ENCODE peak calls at places on chromosomes 5 and 9, in eight cellular contexts. S, H, B, M, L, J, V and G are unnamed samples.

GRCh38 chr9:133221177-133221809 is 12.2 kb upstream of the OBP2B start:
- DNase-seq in S (no peak), H (no peak), B (no peak), M (no peak), L (no peak), J (no peak), V (no peak), G (no peak)

GRCh38 chr5:121962347-121962670 is 534 bp downstream of the SRFBP1 start:
- DNase-seq in S (no peak), H (no peak), B (no peak), M (no peak), L (no peak), J (no peak), V (no peak), G (no peak)

GRCh38 chr9:96299823-96300222 is 2.2 kb downstream of the HSD17B3 start:
- DNase-seq in S (no peak), H (no peak), B (no peak), M (no peak), L (no peak), J (peak; percentile 75), V (no peak), G (no peak)

GRCh38 chr9:104177003-104177611 is 83.0 kb downstream of the SMC2 start:
- DNase-seq in S (no peak), H (no peak), B (no peak), M (no peak), L (peak; percentile 21), J (no peak), V (no peak), G (no peak)

GRCh38 chr5:56175465-56175864 is 57.7 kb downstream of the ANKRD55 start:
- DNase-seq in S (no peak), H (no peak), B (peak; percentile 21), M (no peak), L (peak; percentile 22), J (peak; percentile 84), V (no peak), G (peak; percentile 64)

GRCh38 chr5:116575635-116576042 is 1.0 kb upstream of the SEMA6A start:
- DNase-seq in S (peak; percentile 65), H (peak; percentile 69), B (peak; percentile 41), M (peak; percentile 48), L (no peak), J (no peak), V (no peak), G (no peak)

GRCh38 chr9:10806873-10807272 is 194.1 kb upstream of the PTPRD start:
- DNase-seq in S (no peak), H (no peak), B (no peak), M (no peak), L (no peak), J (no peak), V (no peak), G (no peak)

GRCh38 chr5:122083535-122083934 is 5.5 kb upstream of the LOX start:
- DNase-seq in S (no peak), H (no peak), B (no peak), M (no peak), L (no peak), J (no peak), V (no peak), G (no peak)

GRCh38 chr9:37602817-37603216 is 10.4 kb upstream of the TOMM5 start:
- DNase-seq in S (peak; percentile 82), H (no peak), B (peak; percentile 92), M (no peak), L (peak; percentile 16), J (no peak), V (no peak), G (no peak)

GRCh38 chr5:31196309-31196708 is 2.8 kb downstream of the CDH6 start:
- DNase-seq in S (no peak), H (no peak), B (no peak), M (no peak), L (peak; percentile 20), J (peak; percentile 66), V (no peak), G (no peak)

GRCh38 chr5:111935835-111936234 is 178.8 kb upstream of the NREP start:
- DNase-seq in S (no peak), H (no peak), B (no peak), M (no peak), L (no peak), J (no peak), V (no peak), G (no peak)

GRCh38 chr9:116471943-116472506 is 215.1 kb upstream of the TRIM32 start:
- DNase-seq in S (no peak), H (no peak), B (no peak), M (no peak), L (no peak), J (no peak), V (no peak), G (no peak)

GRCh38 chr9:37037744-37038640 is 3.9 kb upstream of the PAX5 start:
- DNase-seq in S (no peak), H (no peak), B (no peak), M (no peak), L (no peak), J (no peak), V (no peak), G (no peak)

GRCh38 chr9:127049044-127049443 is 73.4 kb downstream of the ANGPTL2 start:
- DNase-seq in S (no peak), H (no peak), B (peak; percentile 17), M (peak; percentile 32), L (peak; percentile 29), J (peak; percentile 97), V (peak; percentile 69), G (peak; percentile 62)

GRCh38 chr9:115883467-115884329 is 269.9 kb upstream of the PAPPA start:
- DNase-seq in S (no peak), H (no peak), B (peak; percentile 47), M (no peak), L (peak; percentile 88), J (peak; percentile 60), V (no peak), G (peak; percentile 27)

DNA sequence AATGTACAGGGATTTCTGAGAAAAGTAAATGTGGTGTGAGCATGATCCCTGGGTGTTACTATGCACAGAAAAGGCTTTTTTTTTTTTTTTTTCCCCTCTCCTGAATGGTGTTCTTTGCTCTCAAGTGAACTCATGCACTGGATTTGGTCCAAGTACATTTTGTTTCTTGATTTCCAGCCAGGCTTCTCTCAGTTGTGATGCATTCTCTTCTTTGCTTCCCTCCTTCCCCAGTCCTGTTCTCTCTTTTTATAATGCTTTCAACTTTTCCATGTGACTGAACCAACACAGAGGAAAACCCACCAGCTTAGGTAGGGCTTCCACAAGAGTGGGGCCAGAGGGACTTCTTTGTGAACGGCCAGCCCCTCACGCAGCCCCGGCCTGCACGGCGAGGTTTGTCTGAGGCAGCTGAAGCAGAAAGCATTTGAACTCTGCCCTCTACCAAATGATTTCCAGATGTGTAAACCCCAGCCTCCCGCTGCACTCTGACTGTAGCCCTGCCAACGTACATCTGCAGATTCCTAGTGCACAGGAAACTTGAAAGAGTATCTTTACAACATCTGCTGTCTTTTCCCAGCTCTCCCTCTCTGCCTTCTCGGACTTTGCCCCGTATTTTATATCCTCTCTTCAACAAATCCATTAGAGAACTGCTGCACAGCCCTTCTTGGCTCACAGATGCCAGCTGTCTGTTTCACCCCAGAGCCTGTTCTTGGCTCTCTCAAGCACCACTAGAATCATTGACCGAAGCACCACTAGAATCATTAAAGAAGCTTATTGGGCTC is 71.8 kb upstream of the CD180 start:
- DNase-seq in S (peak; percentile 75), H (peak; percentile 75), B (peak; percentile 82), M (peak; percentile 73), L (peak; percentile 75), J (peak; percentile 95), V (no peak), G (peak; percentile 93)
- TF ChIP-seq POLR2A in S (peak; percentile 70), H (no peak), B (no peak), M (no peak), L (no peak), J (no peak), V (no peak), G (no peak)

GRCh38 chr5:145680169-145680568 is 155.0 kb downstream of the PRELID2 start:
- DNase-seq in S (no peak), H (no peak), B (no peak), M (no peak), L (no peak), J (no peak), V (no peak), G (no peak)

GRCh38 chr5:145681216-145681615 is 153.9 kb downstream of the PRELID2 start:
- DNase-seq in S (no peak), H (no peak), B (no peak), M (no peak), L (no peak), J (no peak), V (no peak), G (no peak)

GRCh38 chr5:145682197-145682895 is 152.8 kb downstream of the PRELID2 start:
- DNase-seq in S (no peak), H (no peak), B (no peak), M (no peak), L (no peak), J (no peak), V (no peak), G (no peak)

GRCh38 chr5:145681686-145682085 is 153.5 kb downstream of the PRELID2 start:
- DNase-seq in S (no peak), H (no peak), B (peak; percentile 72), M (peak; percentile 45), L (peak; percentile 74), J (peak; percentile 73), V (peak; percentile 32), G (peak; percentile 17)

DNA sequence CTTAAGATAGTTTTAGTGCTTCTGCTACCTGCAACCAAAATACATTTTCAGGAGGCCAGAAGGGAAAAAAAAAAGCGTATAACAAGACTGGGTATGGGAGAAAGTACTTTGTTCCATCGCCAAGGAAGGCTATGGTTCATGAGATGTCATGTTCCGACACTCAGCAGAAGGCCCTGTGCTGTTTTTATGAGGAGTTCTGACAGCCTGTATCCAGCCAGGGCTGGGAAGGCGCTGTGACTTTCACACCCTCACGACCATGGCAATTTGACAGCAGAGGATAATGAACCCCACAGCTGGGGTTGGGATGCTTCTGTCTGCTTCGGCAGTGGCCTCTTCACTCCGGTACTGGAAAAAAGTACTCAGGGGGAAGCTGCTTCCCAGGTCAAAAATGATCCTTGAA is 154.4 kb downstream of the PRELID2 start:
- DNase-seq in S (no peak), H (peak; percentile 13), B (no peak), M (no peak), L (no peak), J (no peak), V (no peak), G (peak; percentile 28)
- H3K4me1 ChIP-seq in S (no peaks in the 10 kb centered on the region), H (peaks cover 3% of the 10 kb centered on the region), B (peaks cover 11% of the 10 kb centered on the region), M (no peaks in the 10 kb centered on the region), L (peaks cover 4% of the 10 kb centered on the region), J (no peaks in the 10 kb centered on the region), V (no peaks in the 10 kb centered on the region), G (no peaks in the 10 kb centered on the region)

DNA sequence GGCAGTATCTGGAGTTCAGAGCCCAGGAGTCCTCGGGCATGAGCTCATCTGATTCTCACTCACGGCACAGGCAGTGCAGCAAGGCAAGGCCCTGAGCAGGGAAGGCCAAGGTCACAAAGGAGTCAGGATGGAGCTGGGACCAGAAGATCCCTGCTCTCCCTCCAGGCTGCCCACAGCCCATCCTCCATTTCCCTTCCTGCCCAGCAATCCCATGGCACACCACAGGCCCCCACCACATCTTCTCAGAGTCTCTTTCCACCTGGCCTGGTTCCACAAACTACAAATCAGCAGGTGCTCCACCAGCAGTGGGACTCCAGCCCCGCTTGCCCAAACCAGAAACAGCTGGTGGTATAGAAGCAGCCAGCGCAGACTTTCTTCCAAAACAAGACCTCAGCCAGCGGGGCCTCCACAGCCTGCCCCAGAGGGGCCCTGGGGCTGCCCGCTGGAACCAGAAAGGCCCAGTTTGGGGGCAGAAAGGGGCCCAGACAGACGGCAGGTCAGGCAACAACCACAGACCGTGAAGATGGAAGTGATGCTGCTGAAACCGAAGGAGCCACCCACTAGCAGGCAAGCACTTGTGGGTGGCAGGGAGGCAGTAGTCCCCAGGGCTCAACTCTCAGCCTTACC is 12.2 kb downstream of the TNIP1 start:
- DNase-seq in S (no peak), H (no peak), B (no peak), M (no peak), L (no peak), J (peak; percentile 32), V (no peak), G (no peak)
- TF ChIP-seq POLR2A in S (no peak), H (no peak), B (no peak), M (no peak), L (no peak), J (no peak), V (no peak), G (no peak)

GRCh38 chr9:137032893-137033292 is 1.0 kb upstream of the FUT7 start:
- DNase-seq in S (no peak), H (no peak), B (peak; percentile 28), M (no peak), L (no peak), J (no peak), V (no peak), G (no peak)
- H3K4me1 ChIP-seq in S (peaks cover 47% of the 10 kb centered on the region), H (peaks cover 4% of the 10 kb centered on the region), B (peaks cover 27% of the 10 kb centered on the region), M (peaks cover 9% of the 10 kb centered on the region), L (peaks cover 27% of the 10 kb centered on the region), J (no peaks in the 10 kb centered on the region), V (peaks cover 50% of the 10 kb centered on the region), G (peaks cover 13% of the 10 kb centered on the region)